ENCODE peak calls at places on chromosomes 11 and 22, in five cellular contexts. B is Peyer's patch; J is H9; G is naive thymus-derived CD4-positive, alpha-beta T cell; L is neuronal stem cell. H is an unnamed sample. For H3K9me3, the result is how much of the 10 kb centered on the place peaks cover.

GRCh38 chr22:50105529-50106100 is 15.8 kb downstream of the MOV10L1 start:
- DNase-seq in B (no peak), J (no peak), L (no peak), G (no peak), H (no peak)

GRCh38 chr11:10443721-10444120 is 11.3 kb upstream of the AMPD3 start:
- DNase-seq in J (no peak), B (no peak), L (no peak), G (no peak), H (no peak)

GRCh38 chr11:93840981-93841380 is 9.4 kb downstream of the VSTM5 start:
- DNase-seq in B (no peak), L (no peak), J (peak), G (no peak), H (no peak)

GRCh38 chr11:116595305-116595880 is 177.4 kb downstream of the BUD13 start:
- DNase-seq in B (no peak), J (no peak), G (no peak), L (no peak), H (no peak)

GRCh38 chr11:84901986-84902385 is 725.2 kb downstream of the DLG2 start:
- DNase-seq in B (no peak), G (no peak), J (no peak), L (no peak), H (no peak)

GRCh38 chr22:24232124-24232523 is 12.8 kb downstream of the GGT5 start:
- DNase-seq in B (no peak), G (no peak), J (no peak), L (no peak), H (peak)

GRCh38 chr11:75246673-75247350 is 6.2 kb downstream of the TPBGL start:
- DNase-seq in B (no peak), G (no peak), J (peak), L (no peak), H (peak)

GRCh38 chr11:71334191-71334590 is 81.8 kb upstream of the SHANK2 start:
- DNase-seq in B (no peak), J (peak), G (no peak), L (no peak), H (no peak)

GRCh38 chr11:15145635-15146034 is 30.9 kb downstream of the INSC start:
- DNase-seq in L (no peak), B (no peak), J (no peak), G (no peak), H (no peak)

GRCh38 chr11:63564785-63565350 is 1.7 kb upstream of the PLAAT2 start:
- DNase-seq in L (no peak), G (no peak), J (no peak), B (peak), H (no peak)

GRCh38 chr11:87019582-87020271 is 18.0 kb upstream of the TMEM135 start:
- DNase-seq in B (no peak), L (no peak), J (no peak), G (no peak), H (no peak)

GRCh38 chr11:87173185-87174039 is 135.7 kb downstream of the TMEM135 start:
- DNase-seq in J (no peak), L (no peak), B (no peak), G (no peak), H (no peak)

GRCh38 chr22:41684194-41684593 is 4.5 kb downstream of the SNU13 start:
- DNase-seq in B (no peak), J (no peak), L (no peak), G (no peak), H (no peak)

GRCh38 chr22:27836181-27836580 is 34.6 kb upstream of the MN1 start:
- DNase-seq in G (no peak), J (no peak), B (no peak), L (no peak), H (no peak)

GRCh38 chr22:38727530-38728451 is 22.0 kb downstream of the GTPBP1 start:
- DNase-seq in B (no peak), L (no peak), J (no peak), G (no peak), H (no peak)

GRCh38 chr22:21991309-21991596 is 8.7 kb upstream of the TOP3B start:
- DNase-seq in B (no peak), G (no peak), L (no peak), J (no peak), H (no peak)
- H3K9me3 ChIP-seq in B (under half), G (under half), L (under half), J (under half), H (under half)

DNA sequence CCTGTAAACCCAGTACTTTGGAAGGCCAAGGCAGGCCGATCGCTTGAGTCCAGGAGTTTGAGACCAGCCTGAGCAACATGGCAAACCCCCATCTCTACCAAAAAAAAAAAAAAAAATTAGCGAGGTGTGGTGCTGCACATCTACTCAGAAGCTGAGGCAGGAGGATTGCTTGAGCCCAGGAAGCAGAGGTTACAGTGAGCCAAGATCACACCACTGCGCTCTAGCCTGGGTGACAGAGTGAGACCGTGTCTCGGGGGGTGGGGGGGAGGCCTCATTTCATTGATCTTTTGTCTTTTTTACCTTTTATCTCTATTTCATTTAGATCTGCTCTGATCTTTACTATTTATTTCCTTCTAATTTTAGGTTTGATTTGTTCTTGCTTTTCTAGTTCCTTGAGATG is 51.8 kb downstream of the KCNQ1OT1 start:
- DNase-seq in L (no peak), B (no peak), G (no peak), J (no peak), H (no peak)
- H3K9me3 ChIP-seq in L (under half), B (under half), G (under half), J (half or more), H (under half)

DNA sequence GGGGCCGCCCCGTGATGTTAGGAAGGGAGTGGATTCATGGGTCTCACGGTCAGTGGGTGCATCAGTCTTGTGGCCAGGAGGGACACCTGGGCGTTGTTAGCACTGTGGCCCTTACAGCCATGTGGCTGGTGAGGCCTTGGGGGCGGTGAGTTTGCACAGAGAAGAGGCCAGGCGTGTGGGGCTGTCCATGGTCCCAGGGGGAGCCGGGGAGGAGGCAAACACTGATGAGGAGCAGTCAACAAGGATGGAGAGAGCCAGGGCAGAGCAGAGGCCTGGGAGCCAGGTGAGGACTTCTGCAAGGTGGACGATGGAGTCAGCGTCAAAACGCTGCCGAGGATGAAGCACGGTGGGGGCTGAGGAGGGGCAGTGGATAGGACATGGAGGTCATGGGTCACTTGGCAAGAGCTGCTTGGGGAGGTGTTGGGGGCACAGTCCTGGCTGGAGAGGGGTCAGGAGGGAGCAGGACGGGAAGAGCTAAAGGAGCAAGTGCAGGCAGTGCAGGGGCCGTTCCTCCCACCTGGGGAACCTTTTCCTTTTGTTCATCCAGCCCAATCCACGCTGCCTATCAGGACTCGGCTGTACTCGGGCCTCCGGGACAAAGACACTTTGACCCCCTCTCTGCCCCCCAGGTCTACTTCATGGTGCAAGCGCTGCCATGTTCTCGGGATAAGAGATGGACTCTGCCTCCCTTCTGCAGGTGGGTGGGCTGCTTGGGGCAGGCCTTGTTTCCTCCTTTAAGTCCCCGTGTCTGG is 801.1 kb downstream of the TBC1D22A start:
- DNase-seq in L (no peak), J (no peak), B (no peak), G (no peak), H (no peak)
- H3K9me3 ChIP-seq in L (half or more), J (half or more), B (under half), G (under half), H (under half)

GRCh38 chr22:48595511-48595905 is 1232.2 kb downstream of the BRD1 start:
- DNase-seq in L (no peak), G (no peak), B (no peak), J (no peak), H (no peak)

GRCh38 chr22:48596111-48596860 is 1231.4 kb downstream of the BRD1 start:
- DNase-seq in J (no peak), L (no peak), G (no peak), B (no peak), H (no peak)

GRCh38 chr22:48593551-48593950 is 1234.1 kb downstream of the BRD1 start:
- DNase-seq in L (no peak), G (no peak), B (no peak), J (no peak), H (no peak)

GRCh38 chr22:48594016-48594756 is 1233.5 kb downstream of the BRD1 start:
- DNase-seq in B (no peak), J (no peak), G (no peak), L (no peak), H (no peak)

DNA sequence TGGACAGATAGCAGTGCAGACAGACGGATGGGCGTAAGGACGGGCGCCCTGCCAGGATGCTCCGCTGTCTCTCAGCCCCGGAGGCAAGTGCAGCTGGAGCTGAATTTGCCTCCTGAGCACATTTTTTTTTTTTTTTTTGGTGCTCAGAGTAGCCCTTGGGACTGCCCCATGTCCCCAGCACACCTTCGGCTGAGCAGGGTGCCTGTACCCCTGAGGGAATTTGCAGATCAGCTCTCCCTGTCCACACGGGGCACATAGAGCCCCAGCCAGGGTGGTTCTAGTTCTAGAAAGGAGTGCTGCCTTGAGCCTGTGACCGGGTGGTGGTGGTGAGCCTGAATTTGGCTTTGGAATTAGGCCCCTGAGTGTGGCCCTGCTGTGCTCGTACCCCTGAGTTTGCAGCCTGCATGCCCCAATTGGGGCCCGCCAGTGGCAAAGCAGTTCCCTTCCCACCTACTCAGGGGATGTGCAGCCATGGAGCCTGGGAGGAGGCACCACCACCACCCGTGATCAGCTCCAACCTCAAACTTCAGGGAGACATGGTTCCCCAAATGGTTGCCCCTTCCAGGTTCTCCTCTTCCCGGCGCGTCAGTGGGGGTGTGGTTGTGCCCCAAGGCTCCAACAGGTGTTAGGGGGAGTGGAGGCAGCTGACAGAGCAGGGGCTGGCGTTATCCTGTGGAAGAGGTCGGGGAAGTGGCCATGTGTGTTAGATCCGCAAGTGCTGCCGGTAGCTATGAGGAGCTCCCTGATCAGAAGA is 1232.7 kb downstream of the BRD1 start:
- DNase-seq in G (no peak), B (no peak), J (no peak), L (no peak), H (peak)
- H3K9me3 ChIP-seq in G (under half), B (under half), J (under half), L (under half), H (under half)

DNA sequence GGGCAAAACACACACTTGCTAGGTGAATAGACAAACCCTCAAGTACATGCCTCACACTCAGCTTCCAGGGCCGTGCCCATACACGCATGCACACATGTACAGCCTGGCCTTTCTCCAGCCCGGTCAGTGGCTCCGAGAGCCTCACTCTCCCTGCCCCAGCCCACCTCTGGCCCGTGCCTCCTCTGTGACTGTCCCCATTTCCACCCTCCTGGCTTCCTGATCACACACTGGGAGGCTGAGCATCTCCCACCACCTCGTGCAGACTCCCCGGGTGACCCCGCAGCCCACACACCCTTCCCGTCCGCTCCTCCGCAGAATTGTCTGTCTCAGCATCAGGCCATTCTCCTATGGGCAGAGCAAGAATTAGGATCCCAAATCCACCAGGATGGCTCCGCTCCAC is 634.1 kb downstream of the TBC1D22A start:
- DNase-seq in J (no peak), L (no peak), B (peak), G (no peak), H (no peak)
- H3K9me3 ChIP-seq in J (half or more), L (half or more), B (under half), G (under half), H (under half)

DNA sequence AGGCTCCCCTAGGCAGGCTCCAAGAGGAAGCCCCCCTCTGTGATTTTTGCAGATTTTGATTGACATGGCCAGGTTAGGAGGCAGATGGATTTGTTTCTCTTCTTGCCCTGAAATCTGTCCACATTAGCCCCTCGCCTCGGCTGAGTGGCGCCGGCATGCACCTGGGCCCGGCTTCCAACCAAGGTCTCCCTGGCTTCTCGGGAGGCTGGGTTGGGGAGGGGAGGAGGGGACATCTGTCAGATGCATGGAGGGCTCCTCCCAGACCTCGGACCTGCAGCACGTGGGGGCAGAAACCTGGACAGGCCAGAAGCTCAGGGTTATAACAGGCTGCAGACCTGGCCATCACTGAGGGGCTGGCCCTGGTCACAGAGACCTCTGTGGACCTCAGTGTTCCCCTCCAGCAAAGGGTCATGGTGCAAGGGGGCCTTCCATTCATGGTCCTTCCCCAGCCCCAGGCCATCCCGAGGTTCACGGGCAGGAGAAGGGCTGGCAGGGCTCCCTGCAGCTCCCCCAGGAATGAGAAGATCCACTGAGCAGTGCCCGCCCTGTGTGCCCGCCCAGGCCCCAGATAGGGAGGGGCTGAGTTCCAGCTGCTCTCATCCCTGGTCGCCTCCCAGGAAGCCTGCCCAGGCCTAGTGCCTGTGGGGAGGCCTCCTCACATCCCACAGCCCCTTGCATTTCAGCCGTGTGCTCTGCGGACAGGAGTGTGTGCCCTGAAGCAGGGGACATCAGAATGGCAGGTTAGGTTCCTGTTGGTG is 747.8 kb downstream of the BRD1 start:
- DNase-seq in B (no peak), J (no peak), L (no peak), G (no peak), H (no peak)
- H3K9me3 ChIP-seq in B (under half), J (under half), L (under half), G (under half), H (under half)

GRCh38 chr11:24731554-24731953 is 234.7 kb downstream of the LUZP2 start:
- DNase-seq in J (no peak), B (no peak), G (no peak), L (no peak), H (no peak)
- H3K9me3 ChIP-seq in J (under half), B (under half), G (under half), L (under half), H (under half)

DNA sequence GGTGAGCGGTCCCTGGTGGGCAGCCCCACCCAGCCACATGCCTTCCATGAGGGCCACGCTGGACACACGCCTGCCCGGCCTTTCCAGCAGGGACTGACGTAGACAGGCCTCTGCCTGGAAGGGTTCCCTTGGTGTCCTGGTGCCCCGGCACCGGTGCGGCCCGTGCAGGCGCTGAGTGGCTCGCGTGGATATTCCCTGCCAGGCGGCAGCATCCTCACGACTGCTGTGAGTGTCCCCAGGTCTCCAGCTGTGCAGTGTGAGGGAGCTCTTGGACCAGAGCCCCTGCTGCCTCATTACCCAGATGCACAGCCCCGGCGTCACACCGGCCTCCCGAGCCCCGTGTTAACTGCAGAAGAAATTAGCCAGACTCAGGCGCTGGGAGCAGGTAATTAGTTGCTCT is 1196.4 kb downstream of the BRD1 start:
- DNase-seq in J (no peak), B (no peak), G (no peak), L (no peak), H (no peak)
- H3K9me3 ChIP-seq in J (under half), B (under half), G (under half), L (under half), H (under half)

H was measured in pancreas.